ENCODE peak calls at places on chromosomes 3 and 15, in four cellular contexts. K is AG09309, E is astrocyte of the spinal cord, N is dorsolateral prefrontal cortex. I is an unnamed sample.

GRCh38 chr3:197465996-197466549 is 89.7 kb downstream of the BDH1 start:
- DNase-seq in K (no peak), N (no peak), E (peak; percentile 50), I (peak; percentile 84)

GRCh38 chr3:160830792-160831191 is 74.8 kb downstream of the PPM1L start:
- DNase-seq in N (no peak), K (no peak), E (no peak), I (no peak)

GRCh38 chr3:52400275-52400793 is 44.6 kb downstream of the SEMA3G start:
- DNase-seq in K (no peak), E (no peak), N (peak; percentile 35), I (no peak)

GRCh38 chr3:187802203-187802927 is 57.1 kb upstream of the BCL6 start:
- DNase-seq in N (no peak), E (no peak), K (no peak), I (no peak)

GRCh38 chr3:112061152-112061551 is 25.0 kb upstream of the C3orf52 start:
- DNase-seq in E (peak; percentile 65), N (no peak), K (peak; percentile 25), I (peak; percentile 4)

GRCh38 chr3:38232701-38233100 is 32.9 kb upstream of the SLC22A13 start:
- DNase-seq in K (no peak), E (no peak), N (no peak), I (no peak)

GRCh38 chr3:9056581-9056980 is 93.3 kb upstream of the RAD18 start:
- DNase-seq in K (no peak), N (no peak), E (no peak), I (no peak)

GRCh38 chr15:65906396-65906795 is 37.1 kb downstream of the RAB11A start:
- DNase-seq in K (no peak), N (no peak), E (no peak), I (no peak)

GRCh38 chr3:40847571-40847992 is 322.8 kb downstream of the ZNF621 start:
- DNase-seq in K (no peak), N (no peak), E (peak; percentile 88), I (peak; percentile 6)

GRCh38 chr15:39713846-39714245 is 68.8 kb downstream of the FSIP1 start:
- DNase-seq in K (no peak), E (no peak), N (no peak), I (peak; percentile 37)

GRCh38 chr3:98763076-98763475 is at the start of gene ST3GAL6:
- DNase-seq in E (no peak), N (no peak), K (no peak), I (peak; percentile 54)

GRCh38 chr15:92648190-92648875 is 7.2 kb downstream of the FAM174B start:
- DNase-seq in E (no peak), K (no peak), N (no peak), I (no peak)

GRCh38 chr15:94097567-94097966 is 133.8 kb upstream of the MCTP2 start:
- DNase-seq in K (no peak), N (no peak), E (peak; percentile 20), I (peak; percentile 77)

DNA sequence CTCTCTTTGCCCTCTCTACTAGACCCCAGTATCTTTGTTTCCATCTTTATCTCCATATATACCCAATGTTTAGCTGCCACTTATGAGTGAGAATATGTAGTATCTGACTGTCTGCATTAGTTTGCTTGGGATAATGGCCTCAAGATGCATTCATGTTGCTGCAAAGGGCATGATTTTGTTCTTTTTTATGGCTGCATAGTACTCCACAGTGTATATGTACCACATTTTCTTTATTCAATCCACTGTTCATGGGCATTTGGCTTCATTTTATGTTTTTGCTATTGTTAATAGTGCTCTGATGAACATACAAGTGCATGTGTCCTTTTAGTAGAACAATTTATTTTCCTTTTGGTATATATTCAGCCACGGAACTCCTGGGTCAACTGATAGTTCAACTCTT is 671.5 kb upstream of the GRM7 start:
- DNase-seq in E (no peak), N (no peak), K (no peak), I (no peak)
- H3K4me3 ChIP-seq in E (no peak overlapping the region), N (no peak overlapping the region), K (no peak overlapping the region), I (no peak overlapping the region)

GRCh38 chr15:88144921-88145320 is 111.6 kb downstream of the NTRK3 start:
- DNase-seq in N (no peak), K (no peak), E (no peak), I (no peak)
- TF ChIP-seq CTCF in N (no peak), K (no peak), E (no peak), I (no peak)

DNA sequence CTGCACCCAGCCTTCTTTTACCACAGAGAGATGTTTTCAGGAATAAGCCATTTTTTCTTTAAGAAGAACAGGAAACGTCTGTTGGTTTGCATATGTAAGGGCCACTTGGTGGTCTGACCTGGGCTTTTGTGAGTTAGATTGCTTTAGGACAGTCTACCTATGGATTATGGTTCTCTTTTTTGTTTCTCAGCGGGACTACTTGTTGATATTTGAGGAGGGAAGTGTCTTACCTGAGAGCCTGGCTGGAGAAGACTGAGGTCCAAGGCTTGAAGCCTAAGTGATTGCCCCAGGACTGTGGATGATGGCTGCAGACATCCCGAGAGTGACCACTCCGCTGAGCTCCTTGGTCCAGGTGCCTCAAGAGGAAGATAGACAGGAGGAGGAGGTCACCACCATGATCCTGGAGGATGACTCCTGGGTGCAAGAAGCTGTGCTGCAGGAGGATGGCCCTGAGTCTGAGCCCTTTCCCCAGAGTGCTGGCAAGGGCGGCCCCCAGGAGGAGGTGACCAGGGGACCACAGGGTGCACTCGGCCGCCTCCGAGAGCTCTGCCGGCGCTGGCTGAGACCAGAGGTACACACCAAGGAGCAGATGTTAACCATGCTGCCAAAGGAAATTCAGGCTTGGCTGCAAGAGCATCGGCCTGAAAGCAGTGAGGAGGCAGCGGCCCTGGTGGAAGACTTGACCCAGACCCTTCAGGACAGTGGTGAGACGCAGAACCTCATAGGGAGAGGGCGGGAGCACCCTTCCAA is 3.0 kb downstream of the ZSCAN2 start:
- DNase-seq in N (no peak), E (no peak), K (no peak), I (no peak)
- H3K4me3 ChIP-seq in N (no peak overlapping the region), E (no peak overlapping the region), K (no peak overlapping the region), I (no peak overlapping the region)

DNA sequence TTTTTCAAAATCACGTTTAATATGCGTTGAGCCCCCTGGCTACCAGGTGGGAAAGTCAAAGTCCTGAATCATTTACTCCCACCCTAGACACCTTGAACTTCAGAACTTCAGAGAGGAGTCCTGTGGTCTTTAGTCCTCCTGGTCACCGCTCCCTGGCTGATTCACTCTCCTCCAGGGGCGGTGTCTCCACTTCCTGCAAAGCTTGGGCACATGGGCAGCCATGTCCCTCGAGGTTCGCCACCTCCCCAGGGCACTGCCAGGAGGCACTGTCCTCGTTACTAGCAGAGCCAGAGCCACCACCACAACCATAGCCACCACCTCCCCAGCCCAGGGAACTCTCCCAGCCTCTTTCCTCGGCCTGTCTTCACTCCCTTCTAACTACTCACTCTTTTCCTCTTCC is 31.0 kb downstream of the LOXL1 start:
- DNase-seq in K (no peak), E (no peak), N (no peak), I (no peak)
- TF ChIP-seq CTCF in K (no peak), E (no peak), N (no peak), I (no peak)

DNA sequence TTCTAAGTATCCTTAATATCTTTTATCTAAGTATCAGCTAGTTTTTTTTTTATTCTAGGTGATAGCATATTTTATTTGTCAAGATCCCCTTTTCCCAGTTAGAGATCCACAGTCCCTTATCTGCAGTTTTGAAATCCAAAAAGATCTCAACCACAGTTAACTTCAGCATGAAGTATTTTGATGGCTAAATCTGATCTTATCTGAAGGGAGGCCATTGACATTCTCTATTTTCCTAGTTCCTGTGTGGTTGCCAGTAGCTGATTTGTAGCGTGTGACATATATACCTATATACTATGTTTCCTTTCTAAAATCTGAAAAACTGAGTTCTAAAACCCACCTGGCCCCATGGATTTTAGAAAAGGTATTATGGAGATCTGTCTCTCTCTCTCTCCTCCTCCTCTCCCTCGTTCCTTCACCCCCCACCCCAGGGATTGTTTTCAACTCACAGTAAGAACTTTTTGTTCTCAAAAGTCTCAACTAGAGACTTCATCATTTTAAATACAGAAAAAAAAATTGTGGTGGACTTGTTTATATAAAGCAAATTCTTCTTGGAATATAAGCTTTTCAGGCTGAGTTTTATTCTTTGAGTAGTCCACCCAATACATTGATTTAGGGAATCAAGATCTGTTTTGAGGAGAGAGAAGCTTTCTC is 12.3 kb downstream of the TCF12 start:
- DNase-seq in E (no peak), K (no peak), N (no peak), I (no peak)
- H3K4me3 ChIP-seq in E (no peak overlapping the region), K (no peak overlapping the region), N (no peak overlapping the region), I (no peak overlapping the region)

GRCh38 chr15:100043069-100043641 is 298.6 kb downstream of the ADAMTS17 start:
- DNase-seq in E (peak; percentile 81), K (peak; percentile 62), N (no peak), I (peak; percentile 59)

GRCh38 chr15:100039994-100040393 is 301.8 kb downstream of the ADAMTS17 start:
- DNase-seq in N (no peak), E (no peak), K (no peak), I (no peak)

GRCh38 chr15:100043732-100044131 is 298.0 kb downstream of the ADAMTS17 start:
- DNase-seq in K (no peak), N (no peak), E (no peak), I (no peak)

GRCh38 chr15:100042558-100042957 is 299.2 kb downstream of the ADAMTS17 start:
- DNase-seq in E (no peak), N (no peak), K (no peak), I (peak; percentile 20)

DNA sequence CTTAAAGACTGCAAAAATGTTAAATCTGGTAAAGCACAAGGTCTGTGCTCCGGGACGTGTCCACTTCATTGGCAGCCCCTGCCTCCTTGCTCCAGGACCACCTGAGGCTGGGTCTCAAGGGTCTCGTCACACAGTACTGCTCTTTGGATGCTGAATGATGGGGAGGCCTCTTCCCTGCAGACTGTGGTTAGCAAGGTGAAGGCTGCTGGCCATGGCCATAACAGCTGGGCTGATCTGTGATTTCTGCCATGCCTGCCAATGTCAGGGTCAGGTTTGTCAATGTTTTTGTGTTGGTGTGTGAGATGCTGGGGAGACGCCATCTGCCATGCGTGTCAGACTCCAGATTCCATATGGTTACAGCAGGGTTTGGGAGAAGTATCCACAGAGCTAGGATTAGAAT is 300.4 kb downstream of the ADAMTS17 start:
- DNase-seq in N (no peak), K (no peak), E (no peak), I (no peak)
- TF ChIP-seq CTCF in N (no peak), K (no peak), E (no peak), I (no peak)

GRCh38 chr3:179146911-179147570 is 1.1 kb upstream of the PIK3CA start:
- DNase-seq in K (peak; percentile 25), E (peak; percentile 82), N (no peak), I (peak; percentile 76)
- H3K4me3 ChIP-seq in K (peak overlapping the region; percentile 86), E (peak overlapping the region; percentile 77), N (peak overlapping the region; percentile 97), I (peak overlapping the region; percentile 75)

I was measured in fibroblast of mammary gland.